ENCODE peak calls at places on chromosomes 7 and 10, in nine cellular contexts. N is heart left ventricle; H is CD4-positive, alpha-beta T cell; O is IMR-90; U is HCT116; J is Panc1; L is thyroid gland; M is AG04450; Y is psoas muscle. F is an unnamed sample.

GRCh38 chr10:110218627-110219026 is 11.2 kb downstream of the MXI1 start:
- DNase-seq in Y (no peak), O (no peak), H (no peak), N (no peak), M (no peak), L (no peak), U (no peak), J (no peak), F (no peak)

GRCh38 chr10:88983206-88983605 is 7.4 kb upstream of the FAS start:
- DNase-seq in M (no peak), U (no peak), L (no peak), Y (no peak), O (peak), N (no peak), H (no peak), J (no peak), F (no peak)

GRCh38 chr10:15879058-15879457 is 18.8 kb upstream of the MINDY3 start:
- DNase-seq in J (no peak), N (no peak), O (peak), H (no peak), M (no peak), L (no peak), Y (no peak), U (no peak), F (no peak)

GRCh38 chr10:59079386-59080226 is 96.8 kb upstream of the PHYHIPL start:
- DNase-seq in L (no peak), H (no peak), M (peak), N (no peak), O (peak), U (peak), Y (no peak), J (no peak), F (no peak)

GRCh38 chr7:2920956-2921708 is 77.0 kb upstream of the GNA12 start:
- DNase-seq in J (no peak), U (no peak), O (no peak), L (no peak), H (no peak), N (no peak), Y (no peak), M (no peak), F (no peak)

GRCh38 chr7:131235489-131236317 is 92.0 kb upstream of the MKLN1 start:
- DNase-seq in N (peak), U (peak), H (peak), M (peak), L (no peak), O (peak), Y (no peak), J (peak), F (peak)

GRCh38 chr7:51229106-51229537 is 87.5 kb downstream of the COBL start:
- DNase-seq in J (no peak), H (no peak), Y (no peak), O (no peak), N (no peak), U (no peak), M (no peak), L (no peak), F (no peak)

GRCh38 chr10:6231146-6231545 is 28.4 kb downstream of the PFKFB3 start:
- DNase-seq in U (no peak), J (no peak), Y (no peak), M (no peak), L (no peak), O (no peak), H (no peak), N (no peak), F (no peak)

GRCh38 chr10:87506988-87507387 is 2.3 kb downstream of the MINPP1 start:
- DNase-seq in N (no peak), Y (no peak), U (no peak), J (no peak), O (no peak), M (no peak), H (no peak), L (no peak), F (no peak)

GRCh38 chr7:45657890-45658715 is 83.9 kb downstream of the ADCY1 start:
- DNase-seq in O (no peak), L (no peak), Y (no peak), N (no peak), H (no peak), U (no peak), M (no peak), J (no peak), F (no peak)

GRCh38 chr7:74272305-74273038 is 16.7 kb upstream of the CLIP2 start:
- DNase-seq in J (no peak), Y (peak), U (no peak), N (peak), O (peak), H (no peak), L (peak), M (peak), F (no peak)

GRCh38 chr7:42070068-42070467 is 166.9 kb downstream of the GLI3 start:
- DNase-seq in J (no peak), O (peak), L (no peak), Y (no peak), M (no peak), U (no peak), N (no peak), H (no peak), F (peak)

DNA sequence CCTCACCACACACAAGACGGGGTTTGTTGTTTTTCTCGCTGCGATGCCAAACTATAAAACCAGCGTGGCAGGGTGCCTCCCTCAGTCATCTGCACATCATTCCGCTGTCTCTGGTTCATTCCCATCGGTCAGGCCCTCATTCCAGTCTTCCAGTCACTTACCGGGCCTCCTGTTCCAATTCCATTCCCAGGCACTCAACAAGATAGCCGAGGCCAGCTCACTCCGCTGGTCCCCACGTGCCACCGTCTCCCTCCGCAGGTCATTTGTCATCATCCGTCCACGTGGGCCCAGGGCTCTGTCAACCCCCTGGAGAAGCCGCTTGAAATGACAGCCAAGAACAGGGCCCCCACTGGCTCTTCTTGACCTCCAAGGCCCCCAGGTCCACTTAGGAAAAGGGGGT is 6.1 kb upstream of the TMEM184A start:
- DNase-seq in N (no peak), Y (no peak), M (no peak), L (no peak), H (no peak), U (no peak), O (no peak), J (no peak), F (no peak)
- H3K27ac ChIP-seq in N (no peak), Y (no peak), M (peak), L (no peak), H (no peak), U (no peak), O (no peak), J (no peak), F (no peak)

DNA sequence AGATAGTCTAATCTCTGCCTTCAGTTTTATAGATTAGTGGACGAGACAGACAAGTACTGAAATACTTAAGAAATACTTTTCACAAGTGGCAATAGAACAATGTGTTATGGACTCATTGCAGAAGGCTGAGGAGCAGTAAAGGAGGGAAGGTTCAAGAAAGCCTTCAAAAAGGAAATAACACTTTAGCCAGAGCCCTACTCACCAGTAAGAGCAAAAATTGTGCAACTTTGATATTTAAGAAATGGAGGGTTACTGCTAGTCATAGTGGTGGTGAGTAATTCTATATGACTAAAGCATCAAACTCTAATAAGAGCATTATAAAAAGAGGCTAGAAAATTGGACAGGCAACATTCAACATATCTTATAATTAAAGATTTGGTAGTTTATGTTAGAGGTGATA is 28.8 kb downstream of the PTPN12 start:
- DNase-seq in L (no peak), U (no peak), H (no peak), J (no peak), Y (no peak), O (peak), M (no peak), N (no peak), F (no peak)
- H3K27ac ChIP-seq in L (no peak), U (no peak), H (no peak), J (no peak), Y (no peak), O (no peak), M (no peak), N (no peak), F (peak)

DNA sequence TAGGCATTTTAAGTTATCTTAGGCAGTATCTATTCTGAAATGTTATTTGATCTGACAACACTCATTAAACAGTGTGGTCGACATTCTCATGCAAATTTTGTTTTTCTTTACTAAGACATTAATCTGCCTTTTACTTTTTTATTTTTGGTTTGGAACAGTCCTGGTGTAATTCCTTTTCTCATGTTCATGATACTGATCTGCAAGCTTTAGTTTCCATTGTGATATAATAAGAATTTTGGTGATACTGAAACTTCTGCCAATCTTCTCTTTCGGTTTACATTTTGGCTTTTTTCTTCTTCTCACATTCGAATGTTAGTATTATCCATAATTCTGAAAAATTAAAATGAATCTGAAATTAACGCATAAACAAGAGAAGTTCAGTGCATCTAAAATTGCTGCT is 281.9 kb upstream of the MTPN start:
- DNase-seq in O (no peak), M (no peak), N (no peak), J (no peak), Y (no peak), H (no peak), L (no peak), U (no peak), F (no peak)
- H3K27ac ChIP-seq in O (no peak), M (no peak), N (no peak), J (no peak), Y (no peak), H (no peak), L (no peak), U (no peak), F (no peak)

GRCh38 chr10:112213098-112213823 is 29.7 kb upstream of the GPAM start:
- DNase-seq in Y (no peak), J (no peak), L (no peak), U (no peak), O (no peak), M (no peak), N (no peak), H (no peak), F (no peak)

GRCh38 chr10:112216151-112216550 is 32.6 kb upstream of the GPAM start:
- DNase-seq in J (no peak), H (no peak), U (no peak), M (no peak), N (no peak), Y (no peak), L (peak), O (no peak), F (no peak)

GRCh38 chr10:112213836-112214235 is 30.3 kb upstream of the GPAM start:
- DNase-seq in M (no peak), L (no peak), H (no peak), N (no peak), U (no peak), J (no peak), O (no peak), Y (no peak), F (no peak)

GRCh38 chr10:112214335-112214941 is 30.9 kb upstream of the GPAM start:
- DNase-seq in L (no peak), N (no peak), J (no peak), M (no peak), H (no peak), O (no peak), U (no peak), Y (no peak), F (no peak)

DNA sequence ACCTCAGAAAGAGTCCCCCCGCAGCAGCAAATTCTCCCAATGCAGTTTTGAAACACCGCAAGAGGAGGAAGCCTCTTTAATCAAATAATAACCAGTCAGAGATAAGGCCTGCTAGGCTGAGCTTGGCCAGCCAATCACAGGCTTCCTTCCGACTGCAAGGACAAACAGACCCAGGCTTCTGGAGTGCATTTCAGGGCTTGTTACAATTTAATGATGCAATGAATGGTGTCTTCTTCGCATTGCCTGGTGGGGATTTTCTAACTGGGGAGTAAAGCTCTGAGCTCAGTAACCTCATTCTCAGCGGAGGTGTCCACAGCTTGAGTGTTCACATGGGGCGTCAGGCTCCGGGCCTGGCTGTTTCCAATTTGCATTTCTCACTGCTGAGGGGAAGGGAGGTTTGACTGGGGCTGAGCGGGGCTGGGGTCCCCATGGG is 31.8 kb upstream of the GPAM start:
- DNase-seq in J (no peak), O (peak), M (no peak), U (no peak), N (no peak), H (no peak), L (no peak), Y (peak), F (no peak)
- H3K27ac ChIP-seq in J (no peak), O (no peak), M (no peak), U (no peak), N (no peak), H (no peak), L (no peak), Y (no peak), F (no peak)

GRCh38 chr7:106346678-106347217 is 62.0 kb upstream of the NAMPT start:
- DNase-seq in J (peak), L (no peak), N (no peak), Y (no peak), M (peak), U (peak), H (no peak), O (peak), F (peak)

GRCh38 chr7:106344861-106345260 is 60.1 kb upstream of the NAMPT start:
- DNase-seq in U (no peak), N (no peak), H (no peak), J (no peak), O (no peak), L (no peak), M (no peak), Y (no peak), F (no peak)

GRCh38 chr7:106346167-106346677 is 61.4 kb upstream of the NAMPT start:
- DNase-seq in M (no peak), H (no peak), L (no peak), Y (no peak), J (no peak), O (no peak), U (no peak), N (no peak), F (no peak)

GRCh38 chr7:106345421-106346166 is 60.8 kb upstream of the NAMPT start:
- DNase-seq in N (no peak), M (no peak), U (no peak), H (no peak), L (no peak), J (no peak), O (peak), Y (no peak), F (no peak)

DNA sequence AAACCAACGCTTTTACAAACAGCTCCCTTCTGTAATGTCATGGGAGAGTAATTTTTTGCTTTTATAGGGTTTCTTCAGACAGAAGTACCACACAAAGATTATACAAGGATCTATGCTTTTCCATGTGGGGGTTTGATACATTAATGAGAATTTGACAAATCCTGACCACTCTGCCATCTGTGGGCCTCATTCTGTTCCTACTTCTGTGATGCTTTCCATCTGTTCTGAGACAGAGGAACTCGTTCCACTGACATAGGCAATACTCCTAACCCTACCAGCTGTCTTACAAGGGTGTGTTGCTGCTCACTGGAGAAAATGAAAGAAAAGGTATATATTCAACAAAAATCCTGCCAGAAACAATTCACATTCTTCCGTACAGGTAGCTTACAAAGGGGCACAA is 59.4 kb upstream of the NAMPT start:
- DNase-seq in L (no peak), N (no peak), U (no peak), M (no peak), J (no peak), H (no peak), O (no peak), Y (no peak), F (no peak)
- H3K27ac ChIP-seq in L (no peak), N (peak), U (no peak), M (no peak), J (no peak), H (no peak), O (no peak), Y (no peak), F (no peak)

GRCh38 chr10:7551289-7551688 is 115.5 kb downstream of the ITIH5 start:
- DNase-seq in L (no peak), M (no peak), N (no peak), H (no peak), O (no peak), J (no peak), Y (no peak), U (no peak), F (no peak)
- H3K27ac ChIP-seq in L (no peak), M (no peak), N (peak), H (no peak), O (no peak), J (no peak), Y (no peak), U (no peak), F (no peak)

DNA sequence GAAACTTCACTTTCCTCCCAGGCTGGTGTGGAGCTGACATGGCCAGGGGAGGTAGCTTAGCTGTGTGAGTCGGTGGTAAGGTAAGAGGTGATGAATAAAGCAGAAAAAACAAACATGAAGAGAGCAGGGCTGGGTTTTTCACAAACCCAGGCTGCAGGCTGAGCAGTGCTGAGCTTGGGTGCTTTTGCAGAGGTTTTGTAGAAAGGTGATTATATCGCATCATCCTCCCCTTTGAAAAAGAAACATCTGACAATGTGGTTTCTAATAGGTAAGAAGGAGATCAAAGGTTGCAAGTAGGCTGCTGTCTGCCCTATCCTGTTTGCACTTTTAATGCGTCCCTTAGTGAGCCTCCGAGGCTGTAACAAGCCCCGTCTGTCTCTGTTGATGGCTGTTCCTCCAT is 69.6 kb upstream of the GRM8 start:
- DNase-seq in U (no peak), L (no peak), H (peak), M (no peak), N (no peak), J (no peak), O (no peak), Y (no peak), F (no peak)
- H3K27ac ChIP-seq in U (no peak), L (no peak), H (no peak), M (no peak), N (no peak), J (no peak), O (no peak), Y (no peak), F (no peak)

GRCh38 chr10:124523301-124523871 is 61.8 kb downstream of the LHPP start:
- DNase-seq in L (no peak), U (no peak), Y (no peak), M (no peak), H (no peak), N (no peak), O (no peak), J (no peak), F (no peak)

GRCh38 chr10:124523886-124524285 is 62.3 kb downstream of the LHPP start:
- DNase-seq in L (no peak), U (no peak), M (no peak), N (no peak), H (no peak), Y (no peak), O (no peak), J (no peak), F (no peak)

GRCh38 chr10:124521429-124521871 is 59.8 kb downstream of the LHPP start:
- DNase-seq in J (no peak), O (no peak), Y (peak), N (no peak), L (no peak), M (no peak), U (no peak), H (no peak), F (no peak)

GRCh38 chr10:124522131-124522902 is 60.7 kb downstream of the LHPP start:
- DNase-seq in O (no peak), L (no peak), N (no peak), Y (no peak), U (no peak), J (no peak), M (no peak), H (no peak), F (no peak)

GRCh38 chr10:124522903-124523260 is 61.3 kb downstream of the LHPP start:
- DNase-seq in M (no peak), J (no peak), U (no peak), L (no peak), H (no peak), Y (no peak), N (no peak), O (no peak), F (no peak)
- H3K27ac ChIP-seq in M (no peak), J (no peak), U (no peak), L (no peak), H (no peak), Y (no peak), N (peak), O (no peak), F (no peak)

F was measured in epithelial cell of prostate.